ENCODE peak calls at places on chromosomes 4 and X, in seven cellular contexts. I is prostate gland, Y is sigmoid colon, X is right lobe of liver, W is tibial nerve, L is testis, S is adrenal gland. B is an unnamed sample.

GRCh38 chrX:12896935-12897334 is 9.5 kb upstream of the TLR8 start:
- DNase-seq in I (no peak), Y (no peak), X (no peak), W (no peak), L (no peak), S (no peak), B (no peak)

GRCh38 chr4:14669418-14669817 is 332.9 kb upstream of the CPEB2 start:
- DNase-seq in I (no peak), Y (no peak), X (no peak), W (no peak), L (no peak), S (no peak), B (no peak)

GRCh38 chr4:184189966-184190365 is 27.7 kb downstream of the ENPP6 start:
- DNase-seq in I (no peak), Y (no peak), X (no peak), W (no peak), L (no peak), S (no peak), B (no peak)

GRCh38 chr4:99816611-99817309 is at the start of gene DAPP1:
- DNase-seq in I (no peak), Y (peak), X (peak), W (peak), L (no peak), S (peak), B (peak)

GRCh38 chrX:53239474-53239873 is 14.5 kb upstream of the KDM5C start:
- DNase-seq in I (no peak), Y (no peak), X (no peak), W (no peak), L (no peak), S (no peak), B (no peak)

GRCh38 chr4:98470366-98470765 is 188.0 kb downstream of the TSPAN5 start:
- DNase-seq in I (no peak), Y (no peak), X (no peak), W (no peak), L (no peak), S (no peak), B (no peak)

GRCh38 chrX:71225661-71226060 is 2.6 kb downstream of the GJB1 start:
- DNase-seq in I (no peak), Y (no peak), X (no peak), W (no peak), L (peak), S (no peak), B (no peak)

GRCh38 chr4:1604181-1604705 is 79.9 kb downstream of the FAM53A start:
- DNase-seq in I (no peak), Y (peak), X (no peak), W (no peak), L (no peak), S (no peak), B (peak)

GRCh38 chrX:103779156-103779555 is 2.5 kb downstream of the PLP1 start:
- DNase-seq in I (no peak), Y (no peak), X (no peak), W (no peak), L (no peak), S (peak), B (no peak)

GRCh38 chr4:147731611-147732515 is at the start of gene ARHGAP10:
- DNase-seq in I (peak), Y (peak), X (peak), W (peak), L (peak), S (peak), B (peak)

GRCh38 chr4:47154816-47155370 is 123.5 kb downstream of the GABRB1 start:
- DNase-seq in I (no peak), Y (no peak), X (no peak), W (no peak), L (no peak), S (no peak), B (no peak)

GRCh38 chr4:141302926-141303325 is 82.2 kb downstream of the ZNF330 start:
- DNase-seq in I (no peak), Y (no peak), X (no peak), W (no peak), L (no peak), S (no peak), B (no peak)

GRCh38 chr4:66927937-66928336 is 617.4 kb downstream of the CENPC start:
- DNase-seq in I (no peak), Y (no peak), X (no peak), W (no peak), L (no peak), S (no peak), B (no peak)

GRCh38 chr4:159946983-159947645 is 844.2 kb downstream of the RAPGEF2 start:
- DNase-seq in I (peak), Y (no peak), X (no peak), W (peak), L (no peak), S (no peak), B (no peak)

GRCh38 chrX:36214924-36215323 is 295.4 kb downstream of the CFAP47 start:
- DNase-seq in I (no peak), Y (no peak), X (no peak), W (no peak), L (no peak), S (no peak), B (no peak)

GRCh38 chrX:41721590-41721989 is 2.4 kb upstream of the GPR82 start:
- DNase-seq in I (no peak), Y (no peak), X (no peak), W (no peak), L (no peak), S (no peak), B (no peak)

GRCh38 chrX:41722220-41722619 is 1.8 kb upstream of the GPR82 start:
- DNase-seq in I (no peak), Y (no peak), X (no peak), W (no peak), L (no peak), S (no peak), B (no peak)

GRCh38 chrX:41723305-41723704 is 676 bp upstream of the GPR82 start:
- DNase-seq in I (no peak), Y (no peak), X (no peak), W (no peak), L (no peak), S (peak), B (no peak)

GRCh38 chrX:41723821-41724220 is at the start of gene GPR82:
- DNase-seq in I (no peak), Y (no peak), X (no peak), W (no peak), L (no peak), S (no peak), B (no peak)

DNA sequence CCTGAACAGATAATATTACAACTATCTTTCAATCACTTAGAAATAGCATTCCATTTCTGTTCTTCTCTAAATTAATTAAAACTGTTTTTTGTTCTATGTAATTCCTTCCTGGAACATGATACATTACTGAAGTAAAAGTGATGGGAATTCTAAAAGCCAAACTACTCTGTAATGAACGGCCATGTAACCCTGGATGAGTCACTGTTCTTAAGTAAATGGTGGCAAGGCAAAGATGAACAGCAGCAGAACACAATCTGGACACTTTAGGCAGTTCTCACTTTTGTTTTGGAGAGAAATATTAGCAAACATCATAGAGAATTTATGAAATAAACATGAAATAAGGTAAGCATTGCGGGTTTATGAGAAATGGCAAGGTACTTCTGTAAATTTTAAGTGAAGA is 1.2 kb upstream of the GPR82 start:
- DNase-seq in I (no peak), Y (no peak), X (no peak), W (no peak), L (no peak), S (no peak), B (no peak)
- H3K4me3 ChIP-seq in I (no peak), Y (no peak), X (no peak), W (no peak), L (no peak), S (no peak), B (no peak)

GRCh38 chr4:188246488-188246887 is 107.2 kb downstream of the TRIML1 start:
- DNase-seq in I (no peak), Y (no peak), X (no peak), W (no peak), L (no peak), S (no peak), B (no peak)

GRCh38 chr4:188242041-188242440 is 102.8 kb downstream of the TRIML1 start:
- DNase-seq in I (no peak), Y (no peak), X (no peak), W (no peak), L (no peak), S (no peak), B (no peak)

GRCh38 chr4:188245651-188246050 is 106.4 kb downstream of the TRIML1 start:
- DNase-seq in I (no peak), Y (no peak), X (no peak), W (no peak), L (no peak), S (no peak), B (no peak)
- TF ChIP-seq POLR2A in I (no peak), Y (no peak), X (no peak), W (no peak), L (no peak), S (no peak), B (no peak)

DNA sequence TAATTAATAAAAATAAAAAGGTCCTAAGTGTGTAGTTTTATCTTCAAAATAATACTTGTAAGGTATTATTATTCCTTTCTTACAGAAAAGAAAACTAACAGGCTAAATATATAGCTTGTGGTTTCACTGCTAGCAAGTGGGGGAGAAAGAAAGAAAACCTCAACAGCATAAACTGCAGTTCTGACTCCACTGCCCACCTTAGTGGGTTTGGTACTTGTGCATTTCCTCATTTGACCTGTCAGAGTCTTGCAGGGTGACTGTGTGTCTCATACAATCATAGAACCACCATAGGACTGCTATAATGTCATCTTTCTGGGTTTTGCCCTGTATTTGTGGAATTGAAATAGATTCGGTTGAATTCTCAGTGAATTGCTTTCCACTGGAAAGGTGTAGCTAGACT is 94.7 kb upstream of the PUDP start:
- DNase-seq in I (no peak), Y (no peak), X (no peak), W (no peak), L (no peak), S (no peak), B (no peak)
- H3K4me3 ChIP-seq in I (no peak), Y (no peak), X (no peak), W (no peak), L (no peak), S (no peak), B (no peak)

GRCh38 chr4:80197132-80197573 is at the start of gene PRDM8:
- DNase-seq in I (peak), Y (peak), X (no peak), W (no peak), L (no peak), S (no peak), B (no peak)
- TF ChIP-seq POLR2A in I (no peak), Y (no peak), X (no peak), W (no peak), L (no peak), S (no peak), B (no peak)

DNA sequence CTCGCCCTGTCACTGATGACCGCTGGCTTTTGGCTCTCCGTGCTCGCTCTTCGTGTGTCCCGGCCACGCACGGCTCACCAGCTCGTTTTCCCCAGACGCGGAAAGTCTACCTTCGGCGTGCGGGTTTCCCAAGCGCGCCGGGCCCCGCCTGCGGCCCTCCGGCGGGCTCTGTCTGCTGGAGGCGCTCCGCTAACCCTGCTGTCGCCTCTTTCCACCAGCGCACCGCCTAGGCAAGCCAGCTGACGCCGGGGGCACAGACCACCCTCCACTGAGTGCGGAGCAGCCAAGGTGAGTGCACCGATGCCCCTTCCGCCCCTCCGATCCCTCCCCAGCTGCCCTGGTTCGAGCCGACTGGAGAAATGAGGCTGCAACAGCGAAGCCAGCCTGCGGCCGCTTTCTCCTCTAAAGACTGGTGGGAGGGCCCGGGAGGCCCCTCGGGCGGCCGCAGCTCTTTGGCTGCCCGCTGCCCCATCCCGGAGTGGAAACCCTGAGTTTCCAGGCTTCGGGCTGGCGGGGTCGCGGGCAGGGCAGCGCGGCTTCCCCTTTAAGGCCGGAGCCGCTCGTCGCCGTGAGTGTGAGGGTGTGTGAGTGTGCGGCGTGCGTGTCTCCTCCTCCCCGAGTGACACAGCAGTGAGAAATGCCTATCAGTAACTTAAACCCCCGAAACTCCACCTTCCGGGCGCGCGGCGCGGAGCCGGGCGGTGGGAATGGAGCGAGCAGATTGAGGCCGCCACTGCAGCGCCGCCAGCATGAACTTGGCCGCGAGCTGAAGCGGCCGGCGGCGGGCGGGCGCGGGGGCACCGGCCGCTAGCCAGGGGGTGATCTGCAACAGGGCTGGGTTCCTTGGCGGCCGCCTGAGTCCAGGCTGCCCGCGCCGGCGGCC is at the start of gene MAMLD1:
- DNase-seq in I (peak), Y (peak), X (peak), W (peak), L (peak), S (peak), B (peak)
- H3K4me3 ChIP-seq in I (peak), Y (peak), X (peak), W (peak), L (peak), S (peak), B (peak)

B was measured in suprapubic skin.